ENCODE peak calls at places on chromosomes 13 and 19, in eight cellular contexts. One of them, this sample, is unnamed.

GRCh38 chr19:23002690-23003422 is at the start of gene ZNF728:
- DNase-seq in endothelial cell: no peak
- DNase-seq in GM12878: no peak
- DNase-seq in lower leg skin: no peak
- DNase-seq in Kasumi-1: no peak
- DNase-seq in stimulated activated CD4-positive, alpha-beta T cell treated with anti-CD3 and anti-CD28 coated beads, Interleukin-4, amount 100 ng/mL, for 48 hours: no peak
- DNase-seq in natural killer cell treated with Interleukin-12 subunit alpha and Interleukin-12 subunit beta and Interleukin-15 and Interleukin-18, amount 100 ng/mL, for 72 hours: no peak
- DNase-seq in esophagus muscularis mucosa: peak; percentile 94
- DNase-seq in this sample: no peak

GRCh38 chr13:41916173-41916954 is 44.5 kb downstream of the VWA8 start:
- DNase-seq in GM12878: peak; percentile 89
- DNase-seq in stimulated activated CD4-positive, alpha-beta T cell treated with anti-CD3 and anti-CD28 coated beads, Interleukin-4, amount 100 ng/mL, for 48 hours: no peak
- DNase-seq in lower leg skin: no peak
- DNase-seq in Kasumi-1: peak; percentile 89
- DNase-seq in esophagus muscularis mucosa: no peak
- DNase-seq in endothelial cell: no peak
- DNase-seq in natural killer cell treated with Interleukin-12 subunit alpha and Interleukin-12 subunit beta and Interleukin-15 and Interleukin-18, amount 100 ng/mL, for 72 hours: no peak
- DNase-seq in this sample: peak; percentile 82

GRCh38 chr13:100363351-100363750 is 225.2 kb downstream of the GGACT start:
- DNase-seq in lower leg skin: no peak
- DNase-seq in GM12878: no peak
- DNase-seq in endothelial cell: no peak
- DNase-seq in natural killer cell treated with Interleukin-12 subunit alpha and Interleukin-12 subunit beta and Interleukin-15 and Interleukin-18, amount 100 ng/mL, for 72 hours: no peak
- DNase-seq in stimulated activated CD4-positive, alpha-beta T cell treated with anti-CD3 and anti-CD28 coated beads, Interleukin-4, amount 100 ng/mL, for 48 hours: no peak
- DNase-seq in Kasumi-1: no peak
- DNase-seq in esophagus muscularis mucosa: no peak
- DNase-seq in this sample: no peak

GRCh38 chr13:24670927-24671326 is 9.3 kb upstream of the ATP12A start:
- DNase-seq in lower leg skin: no peak
- DNase-seq in GM12878: no peak
- DNase-seq in Kasumi-1: peak; percentile 41
- DNase-seq in esophagus muscularis mucosa: no peak
- DNase-seq in natural killer cell treated with Interleukin-12 subunit alpha and Interleukin-12 subunit beta and Interleukin-15 and Interleukin-18, amount 100 ng/mL, for 72 hours: no peak
- DNase-seq in endothelial cell: peak; percentile 47
- DNase-seq in stimulated activated CD4-positive, alpha-beta T cell treated with anti-CD3 and anti-CD28 coated beads, Interleukin-4, amount 100 ng/mL, for 48 hours: no peak
- DNase-seq in this sample: no peak

GRCh38 chr13:30332516-30333165 is 25.3 kb upstream of the KATNAL1 start:
- DNase-seq in natural killer cell treated with Interleukin-12 subunit alpha and Interleukin-12 subunit beta and Interleukin-15 and Interleukin-18, amount 100 ng/mL, for 72 hours: no peak
- DNase-seq in stimulated activated CD4-positive, alpha-beta T cell treated with anti-CD3 and anti-CD28 coated beads, Interleukin-4, amount 100 ng/mL, for 48 hours: no peak
- DNase-seq in Kasumi-1: no peak
- DNase-seq in GM12878: no peak
- DNase-seq in esophagus muscularis mucosa: no peak
- DNase-seq in endothelial cell: no peak
- DNase-seq in lower leg skin: no peak
- DNase-seq in this sample: no peak

GRCh38 chr13:40762849-40763248 is 8.1 kb downstream of the MRPS31 start:
- DNase-seq in GM12878: no peak
- DNase-seq in stimulated activated CD4-positive, alpha-beta T cell treated with anti-CD3 and anti-CD28 coated beads, Interleukin-4, amount 100 ng/mL, for 48 hours: no peak
- DNase-seq in esophagus muscularis mucosa: no peak
- DNase-seq in Kasumi-1: no peak
- DNase-seq in lower leg skin: no peak
- DNase-seq in endothelial cell: no peak
- DNase-seq in natural killer cell treated with Interleukin-12 subunit alpha and Interleukin-12 subunit beta and Interleukin-15 and Interleukin-18, amount 100 ng/mL, for 72 hours: no peak
- DNase-seq in this sample: no peak

GRCh38 chr19:52942371-52943133 is 19.3 kb upstream of the ZNF888 start:
- DNase-seq in Kasumi-1: peak; percentile 54
- DNase-seq in natural killer cell treated with Interleukin-12 subunit alpha and Interleukin-12 subunit beta and Interleukin-15 and Interleukin-18, amount 100 ng/mL, for 72 hours: peak; percentile 95
- DNase-seq in endothelial cell: peak; percentile 92
- DNase-seq in stimulated activated CD4-positive, alpha-beta T cell treated with anti-CD3 and anti-CD28 coated beads, Interleukin-4, amount 100 ng/mL, for 48 hours: peak; percentile 84
- DNase-seq in esophagus muscularis mucosa: peak; percentile 99
- DNase-seq in GM12878: peak; percentile 48
- DNase-seq in lower leg skin: peak; percentile 94
- DNase-seq in this sample: peak; percentile 79

GRCh38 chr19:55368701-55369563 is 1.3 kb downstream of the IL11 start:
- DNase-seq in lower leg skin: no peak
- DNase-seq in natural killer cell treated with Interleukin-12 subunit alpha and Interleukin-12 subunit beta and Interleukin-15 and Interleukin-18, amount 100 ng/mL, for 72 hours: no peak
- DNase-seq in esophagus muscularis mucosa: no peak
- DNase-seq in stimulated activated CD4-positive, alpha-beta T cell treated with anti-CD3 and anti-CD28 coated beads, Interleukin-4, amount 100 ng/mL, for 48 hours: no peak
- DNase-seq in GM12878: no peak
- DNase-seq in Kasumi-1: no peak
- DNase-seq in endothelial cell: no peak
- DNase-seq in this sample: peak; percentile 57

GRCh38 chr19:1146858-1147780 is 26.9 kb downstream of the SBNO2 start:
- DNase-seq in Kasumi-1: no peak
- DNase-seq in lower leg skin: no peak
- DNase-seq in stimulated activated CD4-positive, alpha-beta T cell treated with anti-CD3 and anti-CD28 coated beads, Interleukin-4, amount 100 ng/mL, for 48 hours: no peak
- DNase-seq in endothelial cell: no peak
- DNase-seq in natural killer cell treated with Interleukin-12 subunit alpha and Interleukin-12 subunit beta and Interleukin-15 and Interleukin-18, amount 100 ng/mL, for 72 hours: no peak
- DNase-seq in GM12878: no peak
- DNase-seq in esophagus muscularis mucosa: no peak
- DNase-seq in this sample: no peak

GRCh38 chr13:114282143-114282685 is 813 bp downstream of the UPF3A start:
- DNase-seq in Kasumi-1: peak; percentile 73
- DNase-seq in natural killer cell treated with Interleukin-12 subunit alpha and Interleukin-12 subunit beta and Interleukin-15 and Interleukin-18, amount 100 ng/mL, for 72 hours: peak; percentile 61
- DNase-seq in GM12878: peak; percentile 23
- DNase-seq in endothelial cell: peak; percentile 42
- DNase-seq in stimulated activated CD4-positive, alpha-beta T cell treated with anti-CD3 and anti-CD28 coated beads, Interleukin-4, amount 100 ng/mL, for 48 hours: peak; percentile 22
- DNase-seq in esophagus muscularis mucosa: peak; percentile 93
- DNase-seq in lower leg skin: peak; percentile 24
- DNase-seq in this sample: peak; percentile 81

GRCh38 chr19:23597661-23598060 is 89.4 kb downstream of the ZNF675 start:
- DNase-seq in stimulated activated CD4-positive, alpha-beta T cell treated with anti-CD3 and anti-CD28 coated beads, Interleukin-4, amount 100 ng/mL, for 48 hours: no peak
- DNase-seq in endothelial cell: no peak
- DNase-seq in lower leg skin: no peak
- DNase-seq in GM12878: no peak
- DNase-seq in natural killer cell treated with Interleukin-12 subunit alpha and Interleukin-12 subunit beta and Interleukin-15 and Interleukin-18, amount 100 ng/mL, for 72 hours: no peak
- DNase-seq in Kasumi-1: no peak
- DNase-seq in esophagus muscularis mucosa: no peak
- DNase-seq in this sample: no peak

GRCh38 chr13:46598820-46599180 is 45.8 kb downstream of the LRCH1 start:
- DNase-seq in GM12878: no peak
- DNase-seq in lower leg skin: no peak
- DNase-seq in Kasumi-1: peak; percentile 61
- DNase-seq in natural killer cell treated with Interleukin-12 subunit alpha and Interleukin-12 subunit beta and Interleukin-15 and Interleukin-18, amount 100 ng/mL, for 72 hours: no peak
- DNase-seq in stimulated activated CD4-positive, alpha-beta T cell treated with anti-CD3 and anti-CD28 coated beads, Interleukin-4, amount 100 ng/mL, for 48 hours: no peak
- DNase-seq in endothelial cell: no peak
- DNase-seq in esophagus muscularis mucosa: no peak
- DNase-seq in this sample: no peak

GRCh38 chr13:28492527-28493367 is 2.2 kb downstream of the FLT1 start:
- DNase-seq in Kasumi-1: no peak
- DNase-seq in lower leg skin: no peak
- DNase-seq in esophagus muscularis mucosa: no peak
- DNase-seq in stimulated activated CD4-positive, alpha-beta T cell treated with anti-CD3 and anti-CD28 coated beads, Interleukin-4, amount 100 ng/mL, for 48 hours: no peak
- DNase-seq in natural killer cell treated with Interleukin-12 subunit alpha and Interleukin-12 subunit beta and Interleukin-15 and Interleukin-18, amount 100 ng/mL, for 72 hours: no peak
- DNase-seq in GM12878: peak; percentile 28
- DNase-seq in endothelial cell: no peak
- DNase-seq in this sample: no peak

This sample was measured in mammary epithelial cell.